ENCODE peak calls at places on chromosomes 3 and 15, in five cellular contexts. P, H, B, R and Z are unnamed samples.

GRCh38 chr3:103589770-103590169 is 1155.0 kb downstream of the ZPLD1 start:
- DNase-seq in R (no peak), H (no peak), B (no peak), P (no peak), Z (no peak)

GRCh38 chr15:74383695-74384565 is 16.5 kb upstream of the CYP11A1 start:
- DNase-seq in B (no peak), P (no peak), H (peak), R (no peak), Z (no peak)

GRCh38 chr15:96042734-96043224 is 287.7 kb upstream of the NR2F2 start:
- DNase-seq in P (no peak), R (no peak), H (no peak), B (no peak), Z (no peak)

GRCh38 chr3:197023241-197023997 is 6.2 kb downstream of the MELTF start:
- DNase-seq in P (no peak), H (no peak), B (peak), R (no peak), Z (no peak)

GRCh38 chr3:25455316-25456232 is 27.5 kb downstream of the RARB start:
- DNase-seq in R (no peak), P (peak), B (no peak), H (peak), Z (no peak)

GRCh38 chr3:9746330-9746729 is 3.4 kb upstream of the OGG1 start:
- DNase-seq in H (no peak), P (no peak), B (no peak), R (no peak), Z (peak)

GRCh38 chr15:70703483-70703882 is 59.9 kb downstream of the UACA start:
- DNase-seq in P (no peak), B (no peak), H (no peak), R (no peak), Z (no peak)

GRCh38 chr15:42091753-42092665 is 2.4 kb downstream of the PLA2G4D start:
- DNase-seq in B (no peak), H (no peak), P (no peak), R (no peak), Z (no peak)

GRCh38 chr15:32898991-32899613 is 181.3 kb downstream of the GREM1 start:
- DNase-seq in P (no peak), B (no peak), R (no peak), H (no peak), Z (no peak)

GRCh38 chr15:67509918-67510317 is 11.0 kb upstream of the C15orf61 start:
- DNase-seq in B (no peak), P (no peak), H (no peak), R (no peak), Z (no peak)

GRCh38 chr15:67504796-67505195 is 16.1 kb upstream of the C15orf61 start:
- DNase-seq in H (no peak), B (no peak), P (no peak), R (no peak), Z (no peak)

GRCh38 chr15:67508367-67508766 is 12.6 kb upstream of the C15orf61 start:
- DNase-seq in H (no peak), R (no peak), B (no peak), P (no peak), Z (no peak)

GRCh38 chr15:67505675-67506572 is 15.0 kb upstream of the C15orf61 start:
- DNase-seq in P (no peak), B (no peak), H (no peak), R (no peak), Z (no peak)

DNA sequence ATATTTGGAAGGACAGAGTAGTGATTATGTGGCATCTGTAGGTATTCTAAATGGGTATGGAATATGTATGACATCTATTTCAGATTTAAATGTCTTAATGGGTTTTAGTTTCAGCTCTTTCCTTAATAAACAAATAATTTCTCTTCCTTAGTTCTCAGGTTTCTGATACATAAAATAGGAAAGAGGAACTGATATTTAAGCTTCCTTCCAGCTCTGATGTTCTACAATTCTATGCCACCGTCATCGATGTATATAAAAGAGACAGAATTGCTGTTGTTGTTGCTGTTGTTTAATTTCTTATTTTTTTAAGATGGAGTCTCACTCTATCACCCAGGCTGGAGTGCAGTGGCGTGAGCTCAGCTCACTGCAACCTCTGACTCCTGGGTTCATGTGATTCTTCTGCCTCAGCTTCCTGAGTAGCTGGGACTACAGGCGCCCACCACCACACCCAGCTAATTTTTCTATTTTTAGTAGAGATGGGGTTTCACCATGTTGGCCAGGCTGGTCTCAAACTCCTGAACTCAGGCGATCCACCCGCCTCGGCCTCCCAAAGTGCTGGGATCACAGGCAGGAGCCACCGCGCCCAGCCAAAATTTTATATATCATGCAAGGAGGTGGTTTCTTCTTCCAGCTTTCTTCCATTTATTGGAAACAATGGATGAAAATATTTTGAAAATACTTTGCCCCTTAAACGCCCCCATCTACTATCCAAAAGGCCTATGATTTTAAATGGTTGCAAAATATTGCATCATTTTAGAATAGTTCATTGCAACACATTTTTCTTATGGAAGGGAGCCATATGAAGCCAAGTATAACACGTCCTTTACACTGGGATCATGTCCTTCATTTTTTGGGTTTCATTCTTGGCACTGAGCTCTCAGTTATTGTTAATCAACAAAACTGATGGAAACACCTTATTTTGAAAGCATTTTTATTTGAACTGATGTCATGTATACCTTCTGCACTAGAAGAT is 13.9 kb upstream of the C15orf61 start:
- DNase-seq in P (no peak), R (no peak), H (no peak), B (no peak), Z (no peak)
- H3K27ac ChIP-seq in P (peak), R (no peak), H (no peak), B (peak), Z (no peak)

GRCh38 chr3:177722386-177722785 is 525.1 kb upstream of the TBL1XR1 start:
- DNase-seq in B (no peak), P (no peak), R (no peak), H (no peak), Z (no peak)
- H3K4me3 ChIP-seq in B (no peak), P (no peak), R (no peak), H (no peak), Z (no peak)

DNA sequence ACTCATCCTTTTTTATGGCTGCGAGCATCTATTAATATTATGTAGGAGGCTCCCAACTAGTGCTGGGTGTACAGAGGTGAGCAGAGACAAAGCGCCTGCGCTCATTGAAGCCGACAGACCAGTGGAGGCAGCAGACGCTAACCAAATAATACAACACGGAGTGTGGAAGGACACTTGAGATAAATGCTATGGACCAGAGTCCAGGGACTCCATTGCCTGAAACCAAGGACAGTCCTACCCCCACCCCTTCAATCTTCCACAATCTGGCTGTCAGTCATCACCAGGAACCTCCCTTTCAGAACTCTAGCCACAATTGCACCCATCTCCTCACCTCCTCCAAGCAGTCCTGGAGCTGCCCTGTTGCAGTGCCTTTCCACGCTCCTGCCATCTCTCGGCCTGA is 41.5 kb downstream of the KLHL6 start:
- DNase-seq in P (no peak), B (no peak), R (no peak), H (no peak), Z (no peak)
- TF ChIP-seq CTCF in P (no peak), B (no peak), R (no peak), H (no peak), Z (no peak)

DNA sequence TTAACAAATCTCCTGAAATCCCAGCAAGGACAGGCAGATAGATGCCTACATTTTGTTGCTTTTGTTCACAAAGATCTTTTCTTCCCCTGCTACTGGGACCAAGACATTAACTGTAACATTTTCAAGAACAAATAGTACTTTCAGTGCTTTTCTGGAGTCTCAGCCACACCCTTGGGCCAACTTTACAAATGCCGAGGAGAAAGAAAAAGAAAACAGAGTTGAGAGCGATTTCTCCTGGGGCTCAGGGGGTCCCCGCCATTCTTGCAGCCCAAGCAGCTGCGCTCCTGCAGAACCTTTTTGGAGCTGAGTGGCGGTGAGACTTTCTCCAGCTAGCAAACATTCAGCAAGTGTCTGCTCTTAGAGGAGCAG is 18.8 kb downstream of the EID1 start:
- DNase-seq in P (no peak), B (no peak), R (no peak), H (no peak), Z (no peak)
- H3K27ac ChIP-seq in P (peak), B (peak), R (no peak), H (no peak), Z (peak)

GRCh38 chr3:87122766-87123165 is 104.3 kb upstream of the CHMP2B start:
- DNase-seq in R (no peak), B (no peak), P (no peak), H (no peak), Z (no peak)

GRCh38 chr3:87125116-87125515 is 102.0 kb upstream of the CHMP2B start:
- DNase-seq in B (no peak), R (no peak), H (no peak), P (no peak), Z (no peak)

GRCh38 chr3:87126321-87126720 is 100.8 kb upstream of the CHMP2B start:
- DNase-seq in H (no peak), P (no peak), B (no peak), R (no peak), Z (no peak)

GRCh38 chr3:87128006-87128405 is 99.1 kb upstream of the CHMP2B start:
- DNase-seq in R (no peak), B (no peak), P (no peak), H (no peak), Z (no peak)

DNA sequence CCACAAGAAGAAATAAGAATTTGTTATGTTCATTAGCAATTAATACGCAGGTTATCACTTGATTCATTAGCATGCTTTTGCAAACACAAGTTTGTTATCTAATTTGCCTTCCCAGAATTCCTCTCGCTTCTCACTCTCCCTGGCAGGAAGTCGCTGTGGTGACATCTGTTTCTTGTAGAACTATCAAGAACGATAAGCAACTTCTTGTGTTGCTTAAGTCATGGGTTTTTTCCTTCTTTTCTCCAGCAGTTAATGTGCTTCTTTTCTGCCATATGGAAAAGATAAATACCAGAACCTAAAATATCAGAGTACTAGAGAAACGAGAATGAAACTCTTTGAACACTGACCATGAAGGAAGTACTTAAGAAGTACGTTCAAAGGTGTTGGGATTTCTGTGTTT is 99.8 kb upstream of the CHMP2B start:
- DNase-seq in H (no peak), B (no peak), R (no peak), P (no peak), Z (no peak)
- H3K4me3 ChIP-seq in H (no peak), B (no peak), R (no peak), P (no peak), Z (no peak)

GRCh38 chr3:38960953-38961622 is 90.7 kb downstream of the SCN11A start:
- DNase-seq in P (peak), H (no peak), B (no peak), R (peak), Z (no peak)
- TF ChIP-seq CTCF in P (no peak), H (peak), B (peak), R (peak), Z (peak)